ENCODE peak calls at places on chromosome 1, in six cellular contexts. H, M, T, G, O and I are unnamed samples.

GRCh38 chr1:201916649-201917249 is 28.1 kb downstream of the SHISA4 start:
- DNase-seq in H (peak; percentile 45), M (no peak), T (peak; percentile 85), G (no peak), O (peak; percentile 97), I (no peak)

GRCh38 chr1:152109231-152109997 is 5.8 kb downstream of the TCHH start:
- DNase-seq in H (no peak), M (no peak), T (peak; percentile 43), G (no peak), O (no peak), I (no peak)

GRCh38 chr1:20552728-20553571 is 577 bp downstream of the FAM43B start:
- DNase-seq in H (peak; percentile 67), M (peak; percentile 12), T (peak; percentile 26), G (no peak), O (no peak), I (no peak)

GRCh38 chr1:230140221-230141001 is 73.4 kb downstream of the GALNT2 start:
- DNase-seq in H (no peak), M (no peak), T (no peak), G (no peak), O (peak; percentile 49), I (no peak)

GRCh38 chr1:30267046-30267445 is 456.3 kb downstream of the MATN1 start:
- DNase-seq in H (no peak), M (no peak), T (no peak), G (no peak), O (peak; percentile 9), I (no peak)

GRCh38 chr1:62286778-62287224 is 32.4 kb downstream of the KANK4 start:
- DNase-seq in H (peak; percentile 12), M (no peak), T (no peak), G (no peak), O (no peak), I (no peak)

GRCh38 chr1:91751281-91751680 is 134.7 kb downstream of the TGFBR3 start:
- DNase-seq in H (no peak), M (no peak), T (no peak), G (no peak), O (peak; percentile 64), I (no peak)

GRCh38 chr1:1285618-1286311 is 5.5 kb downstream of the SCNN1D start:
- DNase-seq in H (no peak), M (no peak), T (no peak), G (no peak), O (no peak), I (no peak)

GRCh38 chr1:211371406-211372105 is 44.9 kb downstream of the TRAF5 start:
- DNase-seq in H (no peak), M (no peak), T (no peak), G (no peak), O (no peak), I (no peak)